ENCODE peak calls at places on chromosomes 16 and 17, in five cellular contexts. R is neural progenitor cell, S is IMR-90, V is ovary, U is DND-41. A is an unnamed sample.

GRCh38 chr16:11165894-11166665 is 89.9 kb downstream of the SOCS1 start:
- DNase-seq in R (no peak), S (no peak), V (no peak), U (no peak), A (peak)

GRCh38 chr16:72992142-72992601 is 55.8 kb downstream of the ZFHX3 start:
- DNase-seq in R (peak), S (no peak), V (no peak), U (no peak), A (no peak)

GRCh38 chr17:75250009-75250471 is 11.4 kb downstream of the GGA3 start:
- DNase-seq in R (no peak), S (peak), V (no peak), U (no peak), A (peak)

GRCh38 chr16:252366-253337 is 18.0 kb downstream of the FAM234A start:
- DNase-seq in R (no peak), S (no peak), V (no peak), U (no peak), A (peak)

GRCh38 chr17:81125573-81126081 is 39.7 kb upstream of the PVALEF start:
- DNase-seq in R (no peak), S (no peak), V (no peak), U (no peak), A (peak)

GRCh38 chr17:69154267-69154666 is 12.6 kb upstream of the ABCA6 start:
- DNase-seq in R (no peak), S (no peak), V (no peak), U (no peak), A (no peak)

GRCh38 chr16:15948532-15949209 is 745 bp upstream of the ABCC1 start:
- DNase-seq in R (no peak), S (no peak), V (no peak), U (no peak), A (no peak)

GRCh38 chr16:57964157-57964700 is 6.7 kb downstream of the CNGB1 start:
- DNase-seq in R (no peak), S (no peak), V (no peak), U (no peak), A (no peak)

GRCh38 chr16:55081622-55082593 is 151.2 kb downstream of the IRX5 start:
- DNase-seq in R (no peak), S (no peak), V (no peak), U (no peak), A (no peak)

GRCh38 chr16:28098959-28099945 is 35.7 kb upstream of the GSG1L start:
- DNase-seq in R (no peak), S (no peak), V (peak), U (no peak), A (peak)

GRCh38 chr16:58451945-58452401 is 48.0 kb upstream of the NDRG4 start:
- DNase-seq in R (no peak), S (no peak), V (no peak), U (no peak), A (no peak)

GRCh38 chr17:79942591-79943353 is 92.9 kb downstream of the TBC1D16 start:
- DNase-seq in R (no peak), S (peak), V (peak), U (no peak), A (peak)

GRCh38 chr17:252456-252855 is 71.0 kb upstream of the DOC2B start:
- DNase-seq in R (no peak), S (no peak), V (no peak), U (no peak), A (peak)

GRCh38 chr16:14088155-14088753 is 17.1 kb downstream of the MRTFB start:
- DNase-seq in R (no peak), S (no peak), V (no peak), U (no peak), A (no peak)

GRCh38 chr16:54933281-54934150 is 2.9 kb downstream of the IRX5 start:
- DNase-seq in R (peak), S (no peak), V (no peak), U (no peak), A (peak)

GRCh38 chr17:12627177-12627629 is 38.5 kb upstream of the MYOCD start:
- DNase-seq in R (no peak), S (peak), V (peak), U (no peak), A (peak)

GRCh38 chr16:12458051-12458450 is 345.6 kb downstream of the CPPED1 start:
- DNase-seq in R (no peak), S (no peak), V (peak), U (no peak), A (no peak)

GRCh38 chr17:76547183-76547641 is 7.4 kb downstream of the PRCD start:
- DNase-seq in R (peak), S (peak), V (peak), U (peak), A (peak)

GRCh38 chr16:67964477-67965131 is 3.8 kb downstream of the SLC12A4 start:
- DNase-seq in R (no peak), S (no peak), V (no peak), U (no peak), A (no peak)

GRCh38 chr17:80480248-80480647 is 3.8 kb upstream of the NPTX1 start:
- DNase-seq in R (no peak), S (no peak), V (no peak), U (no peak), A (no peak)

GRCh38 chr16:81946206-81946605 is 65.1 kb downstream of the SDR42E1 start:
- DNase-seq in R (no peak), S (no peak), V (no peak), U (no peak), A (no peak)

GRCh38 chr17:54455251-54455868 is 445.3 kb upstream of the TOM1L1 start:
- DNase-seq in R (no peak), S (no peak), V (no peak), U (no peak), A (no peak)

GRCh38 chr17:28124962-28125361 is 82.5 kb downstream of the NLK start:
- DNase-seq in R (no peak), S (no peak), V (no peak), U (no peak), A (no peak)

GRCh38 chr17:48522031-48522593 is 8.7 kb downstream of the HOXB1 start:
- DNase-seq in R (no peak), S (peak), V (no peak), U (no peak), A (no peak)

GRCh38 chr16:964696-965395 is 5.9 kb downstream of the LMF1 start:
- DNase-seq in R (no peak), S (no peak), V (no peak), U (no peak), A (peak)

GRCh38 chr17:76709077-76709950 is 1.5 kb downstream of the MXRA7 start:
- DNase-seq in R (peak), S (peak), V (peak), U (no peak), A (peak)

GRCh38 chr17:306536-307294 is 45.9 kb downstream of the RPH3AL start:
- DNase-seq in R (no peak), S (no peak), V (no peak), U (no peak), A (peak)

GRCh38 chr16:9703731-9704130 is 478.5 kb downstream of the GRIN2A start:
- DNase-seq in R (no peak), S (no peak), V (no peak), U (no peak), A (no peak)

GRCh38 chr17:35546489-35546888 is 9.0 kb upstream of the SLFN12L start:
- DNase-seq in R (no peak), S (no peak), V (no peak), U (no peak), A (no peak)

GRCh38 chr16:28983644-28984043 is 1.2 kb upstream of the LAT start:
- DNase-seq in R (no peak), S (no peak), V (no peak), U (no peak), A (peak)

GRCh38 chr17:75317671-75318070 is 28.4 kb upstream of the SLC25A19 start:
- DNase-seq in R (peak), S (no peak), V (no peak), U (no peak), A (peak)

GRCh38 chr16:22117666-22118065 is 25.3 kb downstream of the VWA3A start:
- DNase-seq in R (no peak), S (no peak), V (no peak), U (no peak), A (no peak)

GRCh38 chr16:75197522-75198134 is 9.3 kb downstream of the CTRB2 start:
- DNase-seq in R (no peak), S (no peak), V (no peak), U (no peak), A (peak)

GRCh38 chr17:79987890-79988162 is 47.8 kb downstream of the TBC1D16 start:
- DNase-seq in R (no peak), S (no peak), V (no peak), U (no peak), A (no peak)

GRCh38 chr17:81437221-81437651 is 42.0 kb downstream of the BAHCC1 start:
- DNase-seq in R (no peak), S (no peak), V (no peak), U (no peak), A (peak)

DNA sequence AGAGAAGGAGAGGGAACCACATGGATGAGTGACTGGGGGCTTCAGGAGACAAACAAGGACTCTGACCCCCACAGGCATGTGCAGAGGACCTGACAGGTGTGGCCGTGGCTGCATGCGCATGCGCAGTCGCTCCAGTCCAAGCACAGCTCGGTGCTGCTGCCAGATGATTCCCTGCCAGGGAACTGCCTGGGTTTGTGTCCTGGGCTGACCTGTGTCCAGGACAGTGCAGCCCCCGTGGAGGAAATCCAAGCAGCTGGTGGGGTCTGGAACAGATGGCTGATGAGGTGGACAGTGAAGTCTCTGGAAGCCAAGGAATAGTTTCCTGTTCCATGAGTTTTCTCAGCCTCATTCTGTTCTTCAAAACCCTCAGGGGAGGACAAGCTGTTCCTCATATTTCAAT is 27.3 kb downstream of the LASP1 start:
- DNase-seq in R (no peak), S (peak), V (peak), U (no peak), A (peak)
- H3K27ac ChIP-seq in R (no peak), S (peak), V (no peak), U (peak), A (peak)

GRCh38 chr17:78131172-78132085 is 858 bp downstream of the TMC8 start:
- DNase-seq in R (peak), S (no peak), V (no peak), U (peak), A (peak)
- H3K4me3 ChIP-seq in R (peak), S (no peak), V (no peak), U (peak), A (no peak)

GRCh38 chr17:77819497-77819896 is 139.0 kb upstream of the TNRC6C start:
- DNase-seq in R (no peak), S (no peak), V (no peak), U (no peak), A (no peak)

GRCh38 chr17:77824102-77824779 is 134.3 kb upstream of the TNRC6C start:
- DNase-seq in R (no peak), S (no peak), V (no peak), U (no peak), A (no peak)

GRCh38 chr17:77817953-77818352 is 140.6 kb upstream of the TNRC6C start:
- DNase-seq in R (peak), S (no peak), V (no peak), U (no peak), A (no peak)

GRCh38 chr17:77822302-77823030 is 136.0 kb upstream of the TNRC6C start:
- DNase-seq in R (no peak), S (no peak), V (no peak), U (no peak), A (no peak)

DNA sequence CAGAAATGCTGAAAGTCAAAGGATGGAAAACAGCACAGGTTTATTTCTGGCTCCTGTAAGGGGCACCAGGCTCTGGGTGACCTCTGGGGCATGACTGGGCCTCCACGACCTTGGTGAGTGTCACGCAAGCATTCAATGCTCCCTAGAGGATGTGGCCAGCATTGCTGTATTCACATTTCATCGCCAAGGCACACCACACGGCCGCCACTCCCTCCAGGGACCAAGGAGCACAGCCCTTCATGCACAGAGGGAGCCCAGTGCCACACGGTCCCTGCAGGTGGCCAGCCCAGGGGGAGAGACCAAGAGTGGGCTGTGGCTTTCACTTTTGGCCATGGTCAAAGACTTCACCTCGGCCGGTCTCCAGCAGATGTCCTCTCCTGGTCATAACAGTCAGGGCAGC is 137.4 kb upstream of the TNRC6C start:
- DNase-seq in R (no peak), S (no peak), V (no peak), U (peak), A (no peak)
- H3K27ac ChIP-seq in R (no peak), S (no peak), V (no peak), U (no peak), A (no peak)

DNA sequence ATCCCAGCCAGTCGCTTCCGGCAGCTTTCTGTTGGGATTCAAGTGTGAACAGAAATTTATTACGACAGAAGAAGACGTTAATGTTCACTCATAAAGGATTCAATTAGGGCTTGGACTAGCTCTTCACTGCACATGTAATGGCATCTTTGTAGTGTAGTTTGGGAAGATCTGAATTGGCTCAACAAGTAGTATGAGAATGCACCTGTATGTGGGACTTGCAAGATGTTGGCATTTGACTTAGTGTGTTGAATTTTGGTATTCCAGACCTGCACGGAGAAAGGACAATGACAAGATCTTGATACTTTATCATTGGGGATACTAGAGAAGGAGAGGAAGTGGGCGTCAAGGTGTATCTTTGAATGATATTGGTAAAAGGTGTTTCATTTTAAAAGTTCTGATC is 1.2 kb downstream of the PSMD11 start:
- DNase-seq in R (no peak), S (no peak), V (no peak), U (no peak), A (no peak)
- H3K4me3 ChIP-seq in R (peak), S (peak), V (peak), U (peak), A (peak)

DNA sequence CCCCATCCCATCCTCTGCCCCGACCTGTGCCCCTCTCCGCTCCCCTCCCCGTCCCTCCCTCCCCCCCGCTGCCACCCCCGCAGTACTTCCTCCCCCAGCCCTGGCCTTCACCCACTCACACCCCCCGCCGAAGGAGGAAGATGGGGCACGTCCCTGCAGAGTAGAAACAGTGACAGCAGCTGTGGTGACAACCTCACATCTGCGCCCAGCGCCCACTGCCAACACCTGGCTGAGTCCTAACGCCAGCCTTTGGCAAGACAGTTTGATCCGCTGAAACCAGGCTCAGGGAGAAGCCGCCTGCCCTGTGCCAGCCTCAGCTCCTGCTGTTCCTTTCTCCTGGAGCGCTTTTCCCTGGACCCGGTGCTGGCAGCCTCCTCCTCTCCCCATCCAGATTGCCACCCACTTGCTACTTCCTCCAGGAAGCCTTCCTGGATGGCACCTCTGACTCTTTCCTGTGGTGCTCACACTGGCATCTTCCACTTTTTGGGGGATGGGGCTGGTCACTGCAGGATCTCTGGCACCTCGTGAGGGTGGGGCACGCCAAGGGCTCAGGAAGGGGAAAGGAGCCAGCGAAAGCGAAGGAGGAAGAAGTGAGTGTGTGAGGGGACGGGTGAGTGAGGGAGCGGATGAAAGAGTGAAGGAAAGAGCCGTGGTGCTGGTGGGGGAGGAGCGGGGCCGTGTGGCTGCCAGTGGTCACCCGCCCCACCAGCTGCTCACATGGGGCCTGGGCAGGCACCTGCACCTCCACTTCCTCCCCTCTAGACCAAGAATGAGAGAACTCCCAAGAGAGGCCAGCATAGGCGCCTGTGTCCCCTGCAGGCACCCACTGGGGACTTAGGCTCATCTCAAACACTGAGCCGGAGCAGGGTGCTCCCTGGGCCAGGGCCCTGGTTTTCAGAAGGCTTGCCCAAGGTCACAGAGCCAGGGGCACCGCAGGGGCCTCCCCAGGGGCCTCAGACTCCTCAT is 27.0 kb downstream of the ZFPM1 start:
- DNase-seq in R (no peak), S (no peak), V (no peak), U (peak), A (no peak)
- H3K27ac ChIP-seq in R (no peak), S (no peak), V (no peak), U (peak), A (no peak)

GRCh38 chr17:45240905-45241314 is 19.2 kb downstream of the FMNL1 start:
- DNase-seq in R (no peak), S (no peak), V (no peak), U (no peak), A (no peak)
- H3K4me3 ChIP-seq in R (peak), S (no peak), V (no peak), U (no peak), A (no peak)

GRCh38 chr17:39995438-39995837 is 14.8 kb downstream of the PSMD3 start:
- DNase-seq in R (no peak), S (no peak), V (no peak), U (no peak), A (no peak)
- H3K27ac ChIP-seq in R (no peak), S (no peak), V (no peak), U (no peak), A (no peak)

GRCh38 chr17:8629371-8630226 is 926 bp downstream of the MYH10 start:
- DNase-seq in R (peak), S (no peak), V (peak), U (peak), A (peak)

GRCh38 chr17:8630802-8631553 is 453 bp upstream of the MYH10 start:
- DNase-seq in R (peak), S (peak), V (peak), U (peak), A (peak)

GRCh38 chr17:8628172-8628571 is 2.4 kb downstream of the MYH10 start:
- DNase-seq in R (peak), S (no peak), V (no peak), U (no peak), A (peak)

GRCh38 chr17:8630227-8630801 is at the start of gene MYH10:
- DNase-seq in R (no peak), S (no peak), V (no peak), U (no peak), A (peak)

DNA sequence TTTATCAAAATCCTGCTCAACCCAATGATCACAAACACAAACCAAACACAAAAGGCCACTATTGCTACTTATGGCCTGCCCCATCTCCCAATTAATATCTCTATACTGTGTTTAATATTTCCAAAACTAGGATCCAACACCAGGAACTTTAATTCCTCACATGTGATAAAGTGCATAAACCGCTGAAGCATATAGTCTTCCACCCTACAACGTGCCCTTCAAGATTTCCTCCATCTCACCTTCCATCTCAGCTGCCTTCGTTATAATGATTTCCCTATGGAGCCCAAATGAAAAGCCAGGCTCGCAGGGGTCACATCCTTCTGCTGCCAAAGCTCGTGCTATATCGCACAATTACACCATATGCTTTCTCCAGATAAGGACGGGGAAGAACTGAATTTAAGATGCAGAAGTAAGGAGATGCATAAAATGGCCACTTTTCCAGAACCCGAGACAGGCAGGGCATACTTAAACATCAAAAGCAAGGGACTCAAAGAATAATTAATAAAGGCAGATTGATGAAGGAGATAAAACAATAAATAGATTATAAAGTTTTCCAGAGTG is 1.8 kb downstream of the MYH10 start:
- DNase-seq in R (no peak), S (no peak), V (no peak), U (no peak), A (no peak)
- H3K4me3 ChIP-seq in R (peak), S (peak), V (peak), U (peak), A (peak)